ENCODE peak calls at places on chromosomes 1 and 21, in ten cellular contexts. L is heart right ventricle, E is Panc1, F is tibial nerve, X is nephron progenitor cell, S is heart left ventricle, W is CD14-positive monocyte, Z is AG04450, D is PC-3, O is AG09319. G is an unnamed sample.

GRCh38 chr1:110513511-110513910 is 5.5 kb downstream of the KCNA10 start:
- DNase-seq in L (no peak), E (no peak), F (no peak), X (no peak), S (no peak), W (no peak), Z (no peak), D (peak), O (no peak), G (no peak)

GRCh38 chr1:224616761-224617409 is 768 bp downstream of the CNIH3 start:
- DNase-seq in L (no peak), E (no peak), F (no peak), X (peak), S (no peak), W (no peak), Z (no peak), D (no peak), O (no peak), G (no peak)

GRCh38 chr1:201911827-201912571 is 23.3 kb downstream of the SHISA4 start:
- DNase-seq in L (no peak), E (no peak), F (no peak), X (no peak), S (no peak), W (no peak), Z (no peak), D (no peak), O (no peak), G (no peak)

GRCh38 chr1:211323156-211324063 is 3.2 kb upstream of the TRAF5 start:
- DNase-seq in L (no peak), E (peak), F (peak), X (peak), S (peak), W (no peak), Z (no peak), D (peak), O (no peak), G (peak)

GRCh38 chr1:44508397-44508745 is 103.3 kb downstream of the RNF220 start:
- DNase-seq in L (no peak), E (no peak), F (no peak), X (no peak), S (no peak), W (no peak), Z (no peak), D (no peak), O (no peak), G (no peak)

GRCh38 chr1:82777240-82777639 is 976.5 kb downstream of the ADGRL2 start:
- DNase-seq in L (no peak), E (no peak), F (no peak), X (no peak), S (no peak), W (no peak), Z (no peak), D (no peak), O (no peak), G (no peak)

GRCh38 chr1:208201241-208201640 is 42.9 kb downstream of the PLXNA2 start:
- DNase-seq in L (no peak), E (no peak), F (peak), X (no peak), S (no peak), W (no peak), Z (peak), D (peak), O (peak), G (peak)

GRCh38 chr1:31880957-31881697 is 57.0 kb downstream of the PTP4A2 start:
- DNase-seq in L (no peak), E (no peak), F (no peak), X (no peak), S (no peak), W (no peak), Z (no peak), D (peak), O (no peak), G (no peak)

GRCh38 chr1:33610864-33611455 is 138.5 kb downstream of the ZSCAN20 start:
- DNase-seq in L (no peak), E (no peak), F (no peak), X (no peak), S (no peak), W (no peak), Z (no peak), D (no peak), O (no peak), G (no peak)

GRCh38 chr1:12473596-12474329 is 144.2 kb downstream of the DHRS3 start:
- DNase-seq in L (no peak), E (no peak), F (no peak), X (no peak), S (peak), W (no peak), Z (no peak), D (no peak), O (no peak), G (no peak)

GRCh38 chr21:42746593-42747266 is 93.3 kb downstream of the PDE9A start:
- DNase-seq in L (no peak), E (no peak), F (no peak), X (no peak), S (peak), W (peak), Z (no peak), D (no peak), O (no peak), G (no peak)

GRCh38 chr1:230682274-230682673 is 31.6 kb downstream of the AGT start:
- DNase-seq in L (no peak), E (no peak), F (no peak), X (no peak), S (no peak), W (no peak), Z (no peak), D (peak), O (no peak), G (no peak)

GRCh38 chr1:51301152-51301843 is 29.1 kb downstream of the TTC39A start:
- DNase-seq in L (no peak), E (no peak), F (no peak), X (no peak), S (no peak), W (no peak), Z (no peak), D (no peak), O (no peak), G (no peak)

GRCh38 chr1:35499230-35499629 is 58.0 kb downstream of the KIAA0319L start:
- DNase-seq in L (no peak), E (no peak), F (no peak), X (no peak), S (no peak), W (no peak), Z (no peak), D (no peak), O (no peak), G (no peak)

GRCh38 chr1:203932559-203932958 is 71.2 kb downstream of the SNRPE start:
- DNase-seq in L (no peak), E (no peak), F (no peak), X (no peak), S (no peak), W (no peak), Z (no peak), D (no peak), O (no peak), G (no peak)

GRCh38 chr1:35539824-35540261 is 17.4 kb downstream of the KIAA0319L start:
- DNase-seq in L (no peak), E (no peak), F (no peak), X (no peak), S (no peak), W (no peak), Z (peak), D (no peak), O (no peak), G (no peak)

GRCh38 chr21:33196956-33197374 is 32.8 kb upstream of the IFNAR2 start:
- DNase-seq in L (peak), E (peak), F (peak), X (peak), S (peak), W (no peak), Z (no peak), D (peak), O (no peak), G (peak)

GRCh38 chr1:207962716-207963428 is 51.9 kb upstream of the CD34 start:
- DNase-seq in L (peak), E (no peak), F (peak), X (no peak), S (peak), W (no peak), Z (no peak), D (no peak), O (no peak), G (peak)

GRCh38 chr1:200867018-200867811 is 5.6 kb upstream of the GPR25 start:
- DNase-seq in L (no peak), E (no peak), F (no peak), X (no peak), S (no peak), W (no peak), Z (no peak), D (no peak), O (no peak), G (no peak)

GRCh38 chr1:204513117-204513716 is 3.0 kb upstream of the MDM4 start:
- DNase-seq in L (no peak), E (no peak), F (no peak), X (no peak), S (no peak), W (no peak), Z (no peak), D (no peak), O (no peak), G (no peak)

GRCh38 chr1:179952181-179952580 is 2.4 kb upstream of the CEP350 start:
- DNase-seq in L (no peak), E (no peak), F (no peak), X (no peak), S (no peak), W (no peak), Z (no peak), D (no peak), O (no peak), G (no peak)

GRCh38 chr1:179955731-179956130 is 1.1 kb downstream of the CEP350 start:
- DNase-seq in L (no peak), E (no peak), F (no peak), X (no peak), S (no peak), W (no peak), Z (no peak), D (peak), O (no peak), G (no peak)

GRCh38 chr1:179954494-179955317 is at the start of gene CEP350:
- DNase-seq in L (peak), E (peak), F (peak), X (peak), S (peak), W (peak), Z (peak), D (peak), O (peak), G (peak)

GRCh38 chr1:179955318-179955638 is 668 bp downstream of the CEP350 start:
- DNase-seq in L (no peak), E (no peak), F (peak), X (no peak), S (no peak), W (peak), Z (no peak), D (no peak), O (no peak), G (no peak)

GRCh38 chr1:179953974-179954493 is 576 bp upstream of the CEP350 start:
- DNase-seq in L (no peak), E (no peak), F (peak), X (peak), S (no peak), W (peak), Z (peak), D (no peak), O (no peak), G (peak)
- TF ChIP-seq CTCF in L (no peak), E (peak), F (no peak), X (no peak), S (no peak), W (peak), Z (peak), D (peak), O (peak), G (peak)

DNA sequence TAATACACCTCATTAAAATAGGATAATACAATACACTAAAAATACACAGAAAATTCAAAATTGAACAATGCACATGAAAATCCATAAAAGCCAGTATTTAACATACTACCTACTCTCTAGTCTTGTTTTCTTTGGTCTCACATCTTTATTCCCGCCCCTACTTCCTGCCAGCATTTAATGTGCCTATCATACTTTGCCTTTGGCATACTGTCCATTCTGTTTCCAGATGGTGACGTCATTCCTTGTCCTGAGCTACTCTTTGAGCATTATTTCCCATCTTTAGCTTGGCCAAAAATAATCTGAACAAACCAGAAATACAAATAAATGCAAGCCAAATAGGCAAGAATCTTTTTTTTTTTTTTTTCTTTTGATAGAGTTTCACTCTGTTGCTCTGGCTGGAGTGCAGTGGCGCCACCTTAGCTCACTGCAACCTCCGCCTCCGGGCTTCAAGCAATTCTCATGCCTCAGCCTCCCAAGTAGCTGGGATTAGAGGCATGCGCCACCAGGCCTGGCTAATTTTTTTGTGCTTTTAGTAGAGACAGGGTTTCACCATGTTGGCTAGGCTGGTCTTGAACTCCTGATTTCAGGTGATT is 4.4 kb downstream of the HFM1 start:
- DNase-seq in L (no peak), E (no peak), F (no peak), X (no peak), S (no peak), W (no peak), Z (no peak), D (no peak), O (no peak), G (no peak)
- TF ChIP-seq CTCF in L (no peak), E (peak), F (no peak), X (no peak), S (no peak), W (no peak), Z (no peak), D (no peak), O (no peak), G (no peak)

GRCh38 chr1:25905680-25906643 is at the start of gene STMN1:
- DNase-seq in L (peak), E (no peak), F (peak), X (peak), S (peak), W (peak), Z (peak), D (peak), O (peak), G (peak)
- TF ChIP-seq CTCF in L (no peak), E (no peak), F (no peak), X (no peak), S (no peak), W (no peak), Z (no peak), D (no peak), O (no peak), G (no peak)

GRCh38 chr1:27928216-27928954 is 6.4 kb upstream of the SMPDL3B start:
- DNase-seq in L (no peak), E (no peak), F (no peak), X (no peak), S (no peak), W (no peak), Z (no peak), D (no peak), O (no peak), G (no peak)
- TF ChIP-seq CTCF in L (no peak), E (no peak), F (no peak), X (no peak), S (no peak), W (no peak), Z (no peak), D (no peak), O (no peak), G (no peak)

DNA sequence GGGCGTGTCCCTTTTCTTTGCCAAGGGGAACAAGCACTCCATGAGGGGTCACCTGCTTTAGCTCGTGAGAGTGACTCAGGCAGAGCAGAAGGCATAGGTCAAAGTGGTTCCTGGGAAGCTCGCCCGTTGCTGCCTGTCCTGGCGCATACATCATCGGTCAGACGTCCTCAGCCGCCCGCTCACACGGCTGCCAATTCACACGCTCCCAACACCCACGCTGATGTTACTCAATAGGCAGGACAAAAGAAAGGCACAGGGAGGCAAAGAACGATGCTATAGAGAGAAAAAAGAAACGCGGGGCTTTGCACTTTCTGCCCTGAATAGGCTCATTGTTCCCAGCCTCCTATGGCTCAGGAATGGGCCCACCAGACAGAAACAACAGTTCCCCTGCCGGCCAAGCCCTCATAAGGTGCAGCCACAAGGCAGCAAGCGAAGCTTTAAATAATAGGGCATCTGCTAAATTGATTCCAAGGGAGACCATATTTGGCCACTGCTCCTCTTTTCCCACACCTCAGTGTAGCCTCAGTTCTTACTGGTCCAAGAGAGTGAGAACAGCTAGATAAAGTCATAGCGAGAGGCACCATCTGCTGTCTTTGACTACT is 38.7 kb downstream of the VTCN1 start:
- DNase-seq in L (peak), E (no peak), F (peak), X (no peak), S (peak), W (no peak), Z (no peak), D (no peak), O (no peak), G (no peak)
- TF ChIP-seq CTCF in L (no peak), E (no peak), F (no peak), X (no peak), S (no peak), W (no peak), Z (no peak), D (no peak), O (no peak), G (no peak)